ENCODE peak calls at places on chromosomes 16 and 17, in eight cellular contexts. One of them, this sample, is unnamed.

GRCh38 chr17:58391302-58391984 is 25.9 kb downstream of the RNF43 start:
- DNase-seq in Calu3: peak; percentile 85
- DNase-seq in activated B cell treated with CpG ODN at 0.5 μM for 24 hours: no peak
- DNase-seq in dorsolateral prefrontal cortex: no peak
- DNase-seq in CD4-positive, alpha-beta T cell: no peak
- DNase-seq in AG04449: no peak
- DNase-seq in progenitor cell of endocrine pancreas: no peak
- DNase-seq in astrocyte of the spinal cord: peak; percentile 29
- DNase-seq in this sample: no peak

GRCh38 chr16:57798953-57799618 is 3.2 kb downstream of the KIFC3 start:
- DNase-seq in Calu3: no peak
- DNase-seq in activated B cell treated with CpG ODN at 0.5 μM for 24 hours: no peak
- DNase-seq in dorsolateral prefrontal cortex: no peak
- DNase-seq in CD4-positive, alpha-beta T cell: no peak
- DNase-seq in AG04449: no peak
- DNase-seq in progenitor cell of endocrine pancreas: no peak
- DNase-seq in astrocyte of the spinal cord: no peak
- DNase-seq in this sample: no peak

GRCh38 chr16:69319826-69320730 is 8.9 kb downstream of the VPS4A start:
- DNase-seq in Calu3: no peak
- DNase-seq in activated B cell treated with CpG ODN at 0.5 μM for 24 hours: no peak
- DNase-seq in dorsolateral prefrontal cortex: no peak
- DNase-seq in CD4-positive, alpha-beta T cell: no peak
- DNase-seq in AG04449: no peak
- DNase-seq in progenitor cell of endocrine pancreas: no peak
- DNase-seq in astrocyte of the spinal cord: no peak
- DNase-seq in this sample: no peak

GRCh38 chr17:47776330-47777197 is 43.5 kb downstream of the TBX21 start:
- DNase-seq in Calu3: peak; percentile 67
- DNase-seq in activated B cell treated with CpG ODN at 0.5 μM for 24 hours: no peak
- DNase-seq in dorsolateral prefrontal cortex: no peak
- DNase-seq in CD4-positive, alpha-beta T cell: peak; percentile 12
- DNase-seq in AG04449: no peak
- DNase-seq in progenitor cell of endocrine pancreas: no peak
- DNase-seq in astrocyte of the spinal cord: peak; percentile 39
- DNase-seq in this sample: peak; percentile 68

GRCh38 chr16:14485131-14485551 is 144.9 kb downstream of the PARN start:
- DNase-seq in Calu3: no peak
- DNase-seq in activated B cell treated with CpG ODN at 0.5 μM for 24 hours: no peak
- DNase-seq in dorsolateral prefrontal cortex: no peak
- DNase-seq in CD4-positive, alpha-beta T cell: no peak
- DNase-seq in AG04449: no peak
- DNase-seq in progenitor cell of endocrine pancreas: no peak
- DNase-seq in astrocyte of the spinal cord: peak; percentile 24
- DNase-seq in this sample: no peak

GRCh38 chr16:87201052-87201451 is 116.1 kb downstream of the C16orf95 start:
- DNase-seq in Calu3: peak; percentile 14
- DNase-seq in activated B cell treated with CpG ODN at 0.5 μM for 24 hours: no peak
- DNase-seq in dorsolateral prefrontal cortex: peak; percentile 41
- DNase-seq in CD4-positive, alpha-beta T cell: no peak
- DNase-seq in AG04449: peak; percentile 93
- DNase-seq in progenitor cell of endocrine pancreas: no peak
- DNase-seq in astrocyte of the spinal cord: peak; percentile 98
- DNase-seq in this sample: no peak

GRCh38 chr16:29290631-29291247 is 115.8 kb downstream of the NPIPB11 start:
- DNase-seq in Calu3: peak; percentile 99
- DNase-seq in activated B cell treated with CpG ODN at 0.5 μM for 24 hours: peak; percentile 58
- DNase-seq in dorsolateral prefrontal cortex: no peak
- DNase-seq in CD4-positive, alpha-beta T cell: peak; percentile 32
- DNase-seq in AG04449: peak; percentile 53
- DNase-seq in progenitor cell of endocrine pancreas: no peak
- DNase-seq in astrocyte of the spinal cord: peak; percentile 90
- DNase-seq in this sample: peak; percentile 97

GRCh38 chr17:57466042-57466471 is 209.7 kb downstream of the MSI2 start:
- DNase-seq in Calu3: no peak
- DNase-seq in activated B cell treated with CpG ODN at 0.5 μM for 24 hours: no peak
- DNase-seq in dorsolateral prefrontal cortex: no peak
- DNase-seq in CD4-positive, alpha-beta T cell: no peak
- DNase-seq in AG04449: no peak
- DNase-seq in progenitor cell of endocrine pancreas: no peak
- DNase-seq in astrocyte of the spinal cord: no peak
- DNase-seq in this sample: no peak

GRCh38 chr16:85390511-85391174 is 222.5 kb upstream of the GSE1 start:
- DNase-seq in Calu3: peak; percentile 64
- DNase-seq in activated B cell treated with CpG ODN at 0.5 μM for 24 hours: no peak
- DNase-seq in dorsolateral prefrontal cortex: no peak
- DNase-seq in CD4-positive, alpha-beta T cell: no peak
- DNase-seq in AG04449: peak; percentile 76
- DNase-seq in progenitor cell of endocrine pancreas: no peak
- DNase-seq in astrocyte of the spinal cord: peak; percentile 85
- DNase-seq in this sample: no peak

GRCh38 chr16:30031477-30031918 is 427 bp upstream of the TLCD3B start:
- DNase-seq in Calu3: no peak
- DNase-seq in activated B cell treated with CpG ODN at 0.5 μM for 24 hours: no peak
- DNase-seq in dorsolateral prefrontal cortex: no peak
- DNase-seq in CD4-positive, alpha-beta T cell: no peak
- DNase-seq in AG04449: no peak
- DNase-seq in progenitor cell of endocrine pancreas: no peak
- DNase-seq in astrocyte of the spinal cord: no peak
- DNase-seq in this sample: no peak

GRCh38 chr16:8620535-8620934 is 963 bp upstream of the METTL22 start:
- DNase-seq in Calu3: no peak
- DNase-seq in activated B cell treated with CpG ODN at 0.5 μM for 24 hours: no peak
- DNase-seq in dorsolateral prefrontal cortex: no peak
- DNase-seq in CD4-positive, alpha-beta T cell: no peak
- DNase-seq in AG04449: no peak
- DNase-seq in progenitor cell of endocrine pancreas: no peak
- DNase-seq in astrocyte of the spinal cord: no peak
- DNase-seq in this sample: no peak

GRCh38 chr16:380837-381787 is 666 bp downstream of the PGAP6 start:
- DNase-seq in Calu3: no peak
- DNase-seq in activated B cell treated with CpG ODN at 0.5 μM for 24 hours: peak; percentile 34
- DNase-seq in dorsolateral prefrontal cortex: no peak
- DNase-seq in CD4-positive, alpha-beta T cell: no peak
- DNase-seq in AG04449: no peak
- DNase-seq in progenitor cell of endocrine pancreas: no peak
- DNase-seq in astrocyte of the spinal cord: no peak
- DNase-seq in this sample: peak; percentile 87

GRCh38 chr17:67390646-67391480 is 13.8 kb downstream of the PITPNC1 start:
- DNase-seq in Calu3: peak; percentile 70
- DNase-seq in activated B cell treated with CpG ODN at 0.5 μM for 24 hours: no peak
- DNase-seq in dorsolateral prefrontal cortex: no peak
- DNase-seq in CD4-positive, alpha-beta T cell: peak; percentile 61
- DNase-seq in AG04449: peak; percentile 91
- DNase-seq in progenitor cell of endocrine pancreas: no peak
- DNase-seq in astrocyte of the spinal cord: peak; percentile 96
- DNase-seq in this sample: no peak

GRCh38 chr17:73820686-73821448 is 176.6 kb upstream of the SDK2 start:
- DNase-seq in Calu3: no peak
- DNase-seq in activated B cell treated with CpG ODN at 0.5 μM for 24 hours: no peak
- DNase-seq in dorsolateral prefrontal cortex: no peak
- DNase-seq in CD4-positive, alpha-beta T cell: no peak
- DNase-seq in AG04449: no peak
- DNase-seq in progenitor cell of endocrine pancreas: no peak
- DNase-seq in astrocyte of the spinal cord: peak; percentile 0
- DNase-seq in this sample: no peak
- TF ChIP-seq CTCF in Calu3: no peak
- TF ChIP-seq CTCF in activated B cell treated with CpG ODN at 0.5 μM for 24 hours: no peak
- TF ChIP-seq CTCF in dorsolateral prefrontal cortex: no peak
- TF ChIP-seq CTCF in CD4-positive, alpha-beta T cell: no peak
- TF ChIP-seq CTCF in AG04449: no peak
- TF ChIP-seq CTCF in progenitor cell of endocrine pancreas: peak; percentile 41
- TF ChIP-seq CTCF in astrocyte of the spinal cord: no peak
- TF ChIP-seq CTCF in this sample: peak; percentile 10

GRCh38 chr17:43844241-43844640 is 2.7 kb upstream of the CD300LG start:
- DNase-seq in Calu3: no peak
- DNase-seq in activated B cell treated with CpG ODN at 0.5 μM for 24 hours: no peak
- DNase-seq in dorsolateral prefrontal cortex: no peak
- DNase-seq in CD4-positive, alpha-beta T cell: no peak
- DNase-seq in AG04449: no peak
- DNase-seq in progenitor cell of endocrine pancreas: no peak
- DNase-seq in astrocyte of the spinal cord: no peak
- DNase-seq in this sample: no peak

GRCh38 chr17:43845772-43846171 is 1.2 kb upstream of the CD300LG start:
- DNase-seq in Calu3: no peak
- DNase-seq in activated B cell treated with CpG ODN at 0.5 μM for 24 hours: no peak
- DNase-seq in dorsolateral prefrontal cortex: no peak
- DNase-seq in CD4-positive, alpha-beta T cell: no peak
- DNase-seq in AG04449: no peak
- DNase-seq in progenitor cell of endocrine pancreas: no peak
- DNase-seq in astrocyte of the spinal cord: no peak
- DNase-seq in this sample: no peak

GRCh38 chr17:43842975-43843325 is 4.0 kb upstream of the CD300LG start:
- DNase-seq in Calu3: no peak
- DNase-seq in activated B cell treated with CpG ODN at 0.5 μM for 24 hours: no peak
- DNase-seq in dorsolateral prefrontal cortex: no peak
- DNase-seq in CD4-positive, alpha-beta T cell: no peak
- DNase-seq in AG04449: no peak
- DNase-seq in progenitor cell of endocrine pancreas: no peak
- DNase-seq in astrocyte of the spinal cord: no peak
- DNase-seq in this sample: no peak

GRCh38 chr17:43839670-43840101 is 6.7 kb upstream of the MPP3 start:
- DNase-seq in Calu3: peak; percentile 72
- DNase-seq in activated B cell treated with CpG ODN at 0.5 μM for 24 hours: no peak
- DNase-seq in dorsolateral prefrontal cortex: no peak
- DNase-seq in CD4-positive, alpha-beta T cell: no peak
- DNase-seq in AG04449: no peak
- DNase-seq in progenitor cell of endocrine pancreas: no peak
- DNase-seq in astrocyte of the spinal cord: no peak
- DNase-seq in this sample: no peak

DNA sequence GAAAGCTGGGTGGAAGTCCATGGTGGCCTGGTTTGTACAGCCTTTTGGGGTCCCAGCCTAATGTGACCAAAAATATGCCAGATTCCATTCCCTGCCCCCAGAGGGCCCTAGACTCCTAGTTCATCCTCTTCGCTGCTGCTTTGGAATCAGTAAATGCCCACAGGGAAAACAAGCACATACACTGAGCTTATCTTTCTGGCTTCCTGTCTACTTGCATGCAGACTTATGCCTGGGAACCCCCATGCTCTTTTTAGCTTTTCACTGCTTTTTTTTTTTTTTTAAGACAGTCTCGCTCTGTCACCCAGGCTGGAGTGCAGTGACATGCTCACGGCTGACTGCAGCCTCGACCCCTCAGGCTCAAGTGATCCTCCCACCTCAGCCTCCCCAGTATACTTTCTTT is 6.2 kb upstream of the CD300LG start:
- DNase-seq in Calu3: peak; percentile 38
- DNase-seq in activated B cell treated with CpG ODN at 0.5 μM for 24 hours: no peak
- DNase-seq in dorsolateral prefrontal cortex: no peak
- DNase-seq in CD4-positive, alpha-beta T cell: no peak
- DNase-seq in AG04449: no peak
- DNase-seq in progenitor cell of endocrine pancreas: no peak
- DNase-seq in astrocyte of the spinal cord: no peak
- DNase-seq in this sample: no peak
- TF ChIP-seq CTCF in Calu3: peak; percentile 36
- TF ChIP-seq CTCF in activated B cell treated with CpG ODN at 0.5 μM for 24 hours: no peak
- TF ChIP-seq CTCF in dorsolateral prefrontal cortex: no peak
- TF ChIP-seq CTCF in CD4-positive, alpha-beta T cell: no peak
- TF ChIP-seq CTCF in AG04449: no peak
- TF ChIP-seq CTCF in progenitor cell of endocrine pancreas: peak; percentile 33
- TF ChIP-seq CTCF in astrocyte of the spinal cord: peak; percentile 34
- TF ChIP-seq CTCF in this sample: peak; percentile 27

DNA sequence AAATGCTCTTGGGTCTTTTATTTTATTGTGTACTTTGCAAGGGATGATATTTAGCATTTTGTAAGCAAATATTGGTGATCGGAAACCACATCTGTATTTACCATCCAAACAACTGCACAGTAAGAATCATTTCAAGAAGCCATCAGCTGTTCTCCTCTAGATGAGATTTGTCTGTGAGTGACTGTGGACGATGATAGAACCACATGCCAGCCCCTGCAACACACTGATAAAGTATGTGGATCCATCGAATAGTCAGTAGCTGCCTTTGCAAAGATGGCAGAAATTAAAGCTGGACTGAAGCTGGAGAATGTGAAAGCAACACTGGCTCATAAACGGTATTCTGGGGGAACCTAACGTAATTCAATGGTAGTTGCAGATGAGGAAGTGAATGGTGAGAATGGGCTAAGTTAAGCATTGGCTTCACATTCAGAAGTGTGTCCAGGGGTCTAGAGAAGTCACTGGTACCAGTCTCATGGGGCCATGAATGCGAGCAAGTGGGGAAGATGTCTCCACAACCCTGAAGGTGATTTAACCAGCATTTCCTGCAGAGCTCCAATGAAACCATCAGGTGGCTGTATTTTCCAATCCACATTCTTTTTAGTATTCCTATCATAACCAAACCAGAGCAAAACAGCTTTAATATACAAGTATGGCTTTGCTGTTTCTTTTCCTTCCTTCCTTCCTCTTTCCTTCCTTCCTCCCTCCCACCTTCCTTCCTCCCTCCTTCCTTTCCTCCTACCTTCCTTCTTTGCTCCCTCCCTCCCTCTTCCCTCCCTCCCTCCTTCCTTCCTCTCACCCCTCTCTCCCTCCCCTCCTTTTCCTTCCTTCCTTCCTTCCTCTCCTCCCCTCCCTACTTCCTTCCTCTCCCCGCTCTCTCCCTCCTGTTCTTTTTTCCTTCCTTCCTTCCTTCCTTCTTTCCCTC is 169.4 kb downstream of the ABCA8 start:
- DNase-seq in Calu3: no peak
- DNase-seq in activated B cell treated with CpG ODN at 0.5 μM for 24 hours: no peak
- DNase-seq in dorsolateral prefrontal cortex: no peak
- DNase-seq in CD4-positive, alpha-beta T cell: no peak
- DNase-seq in AG04449: no peak
- DNase-seq in progenitor cell of endocrine pancreas: no peak
- DNase-seq in astrocyte of the spinal cord: no peak
- DNase-seq in this sample: no peak
- TF ChIP-seq CTCF in Calu3: no peak
- TF ChIP-seq CTCF in activated B cell treated with CpG ODN at 0.5 μM for 24 hours: no peak
- TF ChIP-seq CTCF in dorsolateral prefrontal cortex: no peak
- TF ChIP-seq CTCF in CD4-positive, alpha-beta T cell: no peak
- TF ChIP-seq CTCF in AG04449: no peak
- TF ChIP-seq CTCF in progenitor cell of endocrine pancreas: no peak
- TF ChIP-seq CTCF in astrocyte of the spinal cord: no peak
- TF ChIP-seq CTCF in this sample: no peak

GRCh38 chr17:34616148-34616547 is 36.8 kb downstream of the TMEM132E start:
- DNase-seq in Calu3: no peak
- DNase-seq in activated B cell treated with CpG ODN at 0.5 μM for 24 hours: no peak
- DNase-seq in dorsolateral prefrontal cortex: no peak
- DNase-seq in CD4-positive, alpha-beta T cell: no peak
- DNase-seq in AG04449: no peak
- DNase-seq in progenitor cell of endocrine pancreas: no peak
- DNase-seq in astrocyte of the spinal cord: no peak
- DNase-seq in this sample: no peak

GRCh38 chr17:34620458-34620857 is 41.1 kb downstream of the TMEM132E start:
- DNase-seq in Calu3: no peak
- DNase-seq in activated B cell treated with CpG ODN at 0.5 μM for 24 hours: no peak
- DNase-seq in dorsolateral prefrontal cortex: no peak
- DNase-seq in CD4-positive, alpha-beta T cell: no peak
- DNase-seq in AG04449: no peak
- DNase-seq in progenitor cell of endocrine pancreas: no peak
- DNase-seq in astrocyte of the spinal cord: no peak
- DNase-seq in this sample: no peak

GRCh38 chr17:34617398-34617797 is 38.0 kb downstream of the TMEM132E start:
- DNase-seq in Calu3: no peak
- DNase-seq in activated B cell treated with CpG ODN at 0.5 μM for 24 hours: no peak
- DNase-seq in dorsolateral prefrontal cortex: no peak
- DNase-seq in CD4-positive, alpha-beta T cell: no peak
- DNase-seq in AG04449: no peak
- DNase-seq in progenitor cell of endocrine pancreas: no peak
- DNase-seq in astrocyte of the spinal cord: no peak
- DNase-seq in this sample: no peak

GRCh38 chr17:34622862-34623261 is 43.5 kb downstream of the TMEM132E start:
- DNase-seq in Calu3: no peak
- DNase-seq in activated B cell treated with CpG ODN at 0.5 μM for 24 hours: no peak
- DNase-seq in dorsolateral prefrontal cortex: no peak
- DNase-seq in CD4-positive, alpha-beta T cell: no peak
- DNase-seq in AG04449: no peak
- DNase-seq in progenitor cell of endocrine pancreas: no peak
- DNase-seq in astrocyte of the spinal cord: no peak
- DNase-seq in this sample: no peak

GRCh38 chr17:34619687-34620217 is 40.4 kb downstream of the TMEM132E start:
- DNase-seq in Calu3: no peak
- DNase-seq in activated B cell treated with CpG ODN at 0.5 μM for 24 hours: no peak
- DNase-seq in dorsolateral prefrontal cortex: no peak
- DNase-seq in CD4-positive, alpha-beta T cell: no peak
- DNase-seq in AG04449: no peak
- DNase-seq in progenitor cell of endocrine pancreas: no peak
- DNase-seq in astrocyte of the spinal cord: no peak
- DNase-seq in this sample: no peak
- TF ChIP-seq CTCF in Calu3: no peak
- TF ChIP-seq CTCF in activated B cell treated with CpG ODN at 0.5 μM for 24 hours: no peak
- TF ChIP-seq CTCF in dorsolateral prefrontal cortex: no peak
- TF ChIP-seq CTCF in CD4-positive, alpha-beta T cell: no peak
- TF ChIP-seq CTCF in AG04449: no peak
- TF ChIP-seq CTCF in progenitor cell of endocrine pancreas: no peak
- TF ChIP-seq CTCF in astrocyte of the spinal cord: no peak
- TF ChIP-seq CTCF in this sample: no peak

This sample was measured in osteocyte.